ENCODE peak calls at places on chromosomes 2 and 18, in five cellular contexts. M, K, J, T and C are unnamed samples.

GRCh38 chr2:195363496-195363895 is 293.5 kb upstream of the SLC39A10 start:
- DNase-seq in M (no peak), K (no peak), J (no peak), T (peak; percentile 88), C (no peak)

GRCh38 chr2:193267496-193268002 is 1072.8 kb upstream of the TMEFF2 start:
- DNase-seq in M (no peak), K (no peak), J (no peak), T (no peak), C (no peak)

GRCh38 chr18:44894011-44894410 is 213.3 kb downstream of the SETBP1 start:
- DNase-seq in M (no peak), K (no peak), J (no peak), T (peak; percentile 39), C (no peak)

GRCh38 chr2:224922142-224922727 is 120.0 kb downstream of the DOCK10 start:
- DNase-seq in M (no peak), K (no peak), J (no peak), T (peak; percentile 50), C (peak; percentile 51)

GRCh38 chr2:182866461-182867369 is at the start of gene FRZB:
- DNase-seq in M (no peak), K (peak; percentile 79), J (peak; percentile 12), T (peak; percentile 84), C (peak; percentile 18)

GRCh38 chr2:239561448-239562001 is 160.7 kb upstream of the HDAC4 start:
- DNase-seq in M (no peak), K (no peak), J (no peak), T (no peak), C (no peak)

GRCh38 chr2:152573168-152573567 is 144.1 kb downstream of the PRPF40A start:
- DNase-seq in M (no peak), K (peak; percentile 42), J (peak; percentile 43), T (peak; percentile 81), C (no peak)

GRCh38 chr2:13524492-13524891 is 807.8 kb downstream of the TRIB2 start:
- DNase-seq in M (no peak), K (no peak), J (no peak), T (no peak), C (no peak)

GRCh38 chr2:212424090-212424489 is 114.5 kb downstream of the ERBB4 start:
- DNase-seq in M (no peak), K (no peak), J (no peak), T (peak; percentile 15), C (no peak)

GRCh38 chr2:65383571-65384488 is 48.6 kb downstream of the SPRED2 start:
- DNase-seq in M (no peak), K (no peak), J (no peak), T (peak; percentile 56), C (no peak)

GRCh38 chr2:10303634-10304378 is 1.1 kb downstream of the HPCAL1 start:
- DNase-seq in M (peak; percentile 36), K (peak; percentile 55), J (no peak), T (peak; percentile 56), C (peak; percentile 73)

GRCh38 chr2:3575534-3576324 is 669 bp downstream of the RPS7 start:
- DNase-seq in M (peak; percentile 25), K (no peak), J (no peak), T (no peak), C (peak; percentile 46)

GRCh38 chr18:76209597-76209996 is 285.4 kb downstream of the ZNF516 start:
- DNase-seq in M (no peak), K (no peak), J (no peak), T (peak; percentile 79), C (no peak)

GRCh38 chr2:158191076-158191566 is 89.4 kb downstream of the UPP2 start:
- DNase-seq in M (no peak), K (no peak), J (no peak), T (peak; percentile 58), C (peak; percentile 47)

GRCh38 chr2:67845557-67846114 is 217.2 kb downstream of the C1D start:
- DNase-seq in M (no peak), K (peak; percentile 36), J (no peak), T (peak; percentile 25), C (no peak)

GRCh38 chr2:232879618-232880494 is 9.8 kb downstream of the SNORC start:
- DNase-seq in M (no peak), K (no peak), J (no peak), T (no peak), C (peak; percentile 14)

GRCh38 chr18:76421291-76422078 is 73.6 kb downstream of the ZNF516 start:
- DNase-seq in M (no peak), K (no peak), J (no peak), T (peak; percentile 23), C (no peak)

GRCh38 chr2:105487142-105488069 is 88.6 kb upstream of the FHL2 start:
- DNase-seq in M (no peak), K (no peak), J (no peak), T (peak; percentile 97), C (no peak)